ENCODE peak calls at places on chromosomes 5 and 9, in seven cellular contexts. T, D, Q, N, I, Z and F are unnamed samples.

GRCh38 chr5:120655828-120656435 is 191.8 kb downstream of the PRR16 start:
- DNase-seq in T (no peak), D (peak; percentile 66), Q (peak; percentile 51), N (no peak), I (peak; percentile 69), Z (peak; percentile 29), F (peak; percentile 85)

GRCh38 chr5:67249590-67249895 is 52.9 kb upstream of the CD180 start:
- DNase-seq in T (no peak), D (no peak), Q (no peak), N (no peak), I (no peak), Z (no peak), F (no peak)

GRCh38 chr5:14029185-14029584 is 84.7 kb upstream of the DNAH5 start:
- DNase-seq in T (no peak), D (no peak), Q (no peak), N (no peak), I (no peak), Z (no peak), F (no peak)

GRCh38 chr5:150142189-150142788 is 13.4 kb downstream of the PDGFRB start:
- DNase-seq in T (no peak), D (no peak), Q (no peak), N (no peak), I (no peak), Z (no peak), F (no peak)

GRCh38 chr5:79062431-79062830 is 7.0 kb downstream of the DMGDH start:
- DNase-seq in T (no peak), D (no peak), Q (no peak), N (no peak), I (no peak), Z (no peak), F (no peak)

GRCh38 chr5:11234501-11234911 is 473.5 kb upstream of the DAP start:
- DNase-seq in T (no peak), D (no peak), Q (peak; percentile 23), N (no peak), I (no peak), Z (no peak), F (peak; percentile 20)

GRCh38 chr5:124289122-124289521 is 457.3 kb downstream of the ZNF608 start:
- DNase-seq in T (peak; percentile 78), D (no peak), Q (no peak), N (no peak), I (peak; percentile 46), Z (no peak), F (no peak)

GRCh38 chr5:14467886-14468285 is 113.7 kb upstream of the OTULINL start:
- DNase-seq in T (no peak), D (no peak), Q (no peak), N (no peak), I (no peak), Z (no peak), F (no peak)

GRCh38 chr9:134962998-134963364 is 45.3 kb upstream of the FCN1 start:
- DNase-seq in T (peak; percentile 59), D (no peak), Q (no peak), N (peak; percentile 37), I (no peak), Z (no peak), F (peak; percentile 35)

GRCh38 chr5:38888023-38888422 is 42.2 kb downstream of the OSMR start:
- DNase-seq in T (no peak), D (peak; percentile 34), Q (no peak), N (no peak), I (peak; percentile 37), Z (no peak), F (peak; percentile 71)

GRCh38 chr9:129620669-129621295 is at the start of gene C9orf50:
- DNase-seq in T (no peak), D (no peak), Q (no peak), N (no peak), I (no peak), Z (no peak), F (no peak)

GRCh38 chr9:90853945-90854344 is 52.3 kb downstream of the SYK start:
- DNase-seq in T (peak; percentile 47), D (no peak), Q (no peak), N (no peak), I (no peak), Z (no peak), F (no peak)

GRCh38 chr9:133542002-133542401 is 7.5 kb downstream of the ADAMTSL2 start:
- DNase-seq in T (no peak), D (no peak), Q (no peak), N (no peak), I (no peak), Z (no peak), F (no peak)

GRCh38 chr5:73820321-73820720 is 194.3 kb downstream of the ARHGEF28 start:
- DNase-seq in T (no peak), D (no peak), Q (no peak), N (no peak), I (no peak), Z (no peak), F (no peak)

GRCh38 chr5:173625686-173626500 is 9.4 kb upstream of the BOD1 start:
- DNase-seq in T (no peak), D (no peak), Q (no peak), N (no peak), I (no peak), Z (no peak), F (peak; percentile 34)

GRCh38 chr5:126780165-126780827 is 3.4 kb downstream of the LMNB1 start:
- DNase-seq in T (no peak), D (peak; percentile 79), Q (peak; percentile 18), N (no peak), I (peak; percentile 50), Z (no peak), F (peak; percentile 62)

GRCh38 chr9:79955300-79955699 is 383.5 kb downstream of the TLE4 start:
- DNase-seq in T (no peak), D (no peak), Q (no peak), N (no peak), I (peak; percentile 33), Z (no peak), F (no peak)

GRCh38 chr9:4923580-4924544 is 61.2 kb upstream of the JAK2 start:
- DNase-seq in T (no peak), D (no peak), Q (no peak), N (no peak), I (no peak), Z (no peak), F (no peak)

GRCh38 chr5:121251954-121252353 is 599.7 kb upstream of the FTMT start:
- DNase-seq in T (no peak), D (no peak), Q (no peak), N (no peak), I (no peak), Z (no peak), F (no peak)

GRCh38 chr5:132802044-132802684 is 10.9 kb upstream of the SOWAHA start:
- DNase-seq in T (no peak), D (no peak), Q (no peak), N (no peak), I (no peak), Z (no peak), F (peak; percentile 22)
- TF ChIP-seq CTCF in T (no peak), D (no peak), Q (no peak), N (no peak), I (no peak), Z (no peak), F (no peak)

GRCh38 chr5:170347022-170347421 is 42.1 kb downstream of the KCNMB1 start:
- DNase-seq in T (no peak), D (no peak), Q (no peak), N (no peak), I (no peak), Z (no peak), F (no peak)

GRCh38 chr5:170353011-170353890 is 35.9 kb downstream of the KCNMB1 start:
- DNase-seq in T (no peak), D (peak; percentile 48), Q (no peak), N (no peak), I (peak; percentile 42), Z (no peak), F (peak; percentile 81)

GRCh38 chr5:170345971-170346370 is 43.2 kb downstream of the KCNMB1 start:
- DNase-seq in T (no peak), D (no peak), Q (no peak), N (no peak), I (no peak), Z (no peak), F (peak; percentile 20)

GRCh38 chr5:170343177-170343576 is 45.6 kb upstream of the LCP2 start:
- DNase-seq in T (no peak), D (no peak), Q (no peak), N (no peak), I (no peak), Z (no peak), F (no peak)

DNA sequence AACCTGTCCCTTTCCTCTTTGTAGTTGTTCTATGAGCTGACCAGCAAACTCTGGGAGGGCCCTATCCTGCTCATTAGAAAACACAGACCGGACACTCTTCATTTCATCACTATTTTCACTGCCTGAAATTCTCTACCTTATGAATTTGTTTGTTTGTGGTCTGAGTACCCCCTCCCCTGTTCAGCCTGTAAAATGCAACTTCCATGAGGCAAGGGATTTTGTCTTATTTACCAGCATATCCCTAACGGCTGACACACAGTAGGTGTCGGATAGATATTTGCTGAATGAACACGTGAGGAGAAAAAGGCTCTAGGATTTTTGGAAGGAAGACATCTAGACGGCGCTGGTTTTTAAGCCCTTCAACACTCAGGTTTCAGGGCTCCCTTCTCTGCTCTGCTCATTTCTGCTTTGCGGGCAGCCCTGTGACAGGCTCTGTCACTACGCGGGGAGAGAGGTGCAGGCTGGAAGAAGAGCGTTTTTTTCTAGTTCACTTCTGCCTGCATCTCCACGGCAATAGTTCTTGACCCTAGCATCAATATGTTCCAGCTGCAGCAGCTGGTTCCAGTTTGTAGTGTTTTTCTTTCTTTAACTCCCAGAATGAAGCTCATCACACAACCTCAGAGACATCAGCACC is 41.0 kb downstream of the KCNMB1 start:
- DNase-seq in T (no peak), D (peak; percentile 17), Q (no peak), N (no peak), I (no peak), Z (no peak), F (no peak)
- TF ChIP-seq CTCF in T (peak; percentile 22), D (peak; percentile 46), Q (no peak), N (no peak), I (no peak), Z (no peak), F (no peak)

DNA sequence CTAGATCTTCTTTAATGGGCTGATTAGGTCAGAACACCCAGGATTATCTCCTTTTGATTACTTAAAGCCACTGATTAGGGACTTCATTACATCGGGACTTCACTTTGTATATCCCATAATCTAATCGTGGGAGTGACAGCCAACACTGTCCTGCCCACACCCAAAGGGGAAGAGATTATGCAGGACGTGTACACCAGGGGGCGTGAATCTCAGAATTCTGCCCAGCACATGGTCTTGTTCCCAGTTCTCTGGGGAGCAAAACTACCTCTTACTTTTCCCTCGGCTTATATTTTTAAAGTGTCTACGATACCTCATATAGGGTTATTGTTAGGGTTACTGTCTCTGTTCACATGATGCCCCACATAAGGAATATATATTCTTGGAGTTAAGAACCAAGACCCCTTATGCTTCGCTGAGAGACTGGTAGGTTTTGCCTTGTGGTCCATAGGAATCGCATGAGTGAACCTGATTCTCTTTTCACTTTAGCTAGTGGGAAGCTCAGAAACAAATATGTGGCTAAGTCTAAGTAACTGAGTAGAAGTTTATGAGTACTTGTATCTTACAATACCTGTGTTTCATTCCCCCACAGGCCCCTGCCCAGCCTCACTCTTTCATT is 192.7 kb downstream of the GNA14 start:
- DNase-seq in T (no peak), D (no peak), Q (peak; percentile 45), N (no peak), I (peak; percentile 40), Z (no peak), F (peak; percentile 79)
- TF ChIP-seq CTCF in T (peak; percentile 60), D (peak; percentile 52), Q (peak; percentile 61), N (peak; percentile 28), I (peak; percentile 63), Z (peak; percentile 56), F (peak; percentile 77)

DNA sequence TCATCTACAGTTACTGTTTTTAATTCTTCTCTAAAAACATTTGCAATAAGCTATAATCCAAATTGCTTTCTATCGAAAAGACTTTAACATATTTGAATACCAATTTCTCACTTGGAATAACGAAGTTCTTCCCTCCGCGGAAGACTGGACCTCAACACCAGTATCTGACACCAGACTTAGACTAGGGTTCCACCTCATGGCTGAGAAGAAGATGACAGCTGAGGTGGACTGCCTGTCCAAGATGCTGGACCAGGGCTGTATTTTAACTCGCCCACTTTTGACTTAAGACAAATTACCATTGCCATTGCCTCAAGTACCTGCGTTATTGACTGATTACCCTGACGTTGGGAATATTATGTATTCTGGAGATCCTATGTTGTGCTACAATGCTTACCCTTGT is 34.1 kb downstream of the ZMAT2 start:
- DNase-seq in T (no peak), D (peak; percentile 12), Q (no peak), N (no peak), I (no peak), Z (no peak), F (no peak)
- TF ChIP-seq CTCF in T (peak; percentile 51), D (peak; percentile 36), Q (no peak), N (peak; percentile 16), I (peak; percentile 38), Z (peak; percentile 39), F (peak; percentile 72)